ENCODE peak calls at places on chromosomes 11 and 22, in ten cellular contexts. One of them, this sample, is unnamed.

GRCh38 chr11:135027461-135027860 is 615.4 kb upstream of the B3GAT1 start:
- DNase-seq in activated naive CD4-positive, alpha-beta T cell: no peak
- DNase-seq in pancreas: peak
- DNase-seq in CD8-positive, alpha-beta T cell: no peak
- DNase-seq in pulmonary artery endothelial cell: no peak
- DNase-seq in NCI-H146: no peak
- DNase-seq in neural progenitor cell: peak
- DNase-seq in amygdala: no peak
- DNase-seq in NCI-H1092 treated with DMSO at 0.1 percent for 48 hours: no peak
- DNase-seq in stimulated activated CD4-positive, alpha-beta T cell treated with anti-CD3 and anti-CD28 coated beads, Interleukin-2, amount 100 ng/mL, for 48 hours: no peak
- DNase-seq in this sample: no peak

GRCh38 chr11:10113852-10114251 is 180.2 kb downstream of the SBF2 start:
- DNase-seq in activated naive CD4-positive, alpha-beta T cell: no peak
- DNase-seq in pancreas: no peak
- DNase-seq in CD8-positive, alpha-beta T cell: no peak
- DNase-seq in pulmonary artery endothelial cell: no peak
- DNase-seq in NCI-H146: no peak
- DNase-seq in neural progenitor cell: no peak
- DNase-seq in amygdala: no peak
- DNase-seq in NCI-H1092 treated with DMSO at 0.1 percent for 48 hours: no peak
- DNase-seq in stimulated activated CD4-positive, alpha-beta T cell treated with anti-CD3 and anti-CD28 coated beads, Interleukin-2, amount 100 ng/mL, for 48 hours: no peak
- DNase-seq in this sample: no peak

GRCh38 chr11:120424185-120424969 is 87.2 kb upstream of the GRIK4 start:
- DNase-seq in activated naive CD4-positive, alpha-beta T cell: no peak
- DNase-seq in pancreas: no peak
- DNase-seq in CD8-positive, alpha-beta T cell: no peak
- DNase-seq in pulmonary artery endothelial cell: no peak
- DNase-seq in NCI-H146: no peak
- DNase-seq in neural progenitor cell: no peak
- DNase-seq in amygdala: no peak
- DNase-seq in NCI-H1092 treated with DMSO at 0.1 percent for 48 hours: no peak
- DNase-seq in stimulated activated CD4-positive, alpha-beta T cell treated with anti-CD3 and anti-CD28 coated beads, Interleukin-2, amount 100 ng/mL, for 48 hours: no peak
- DNase-seq in this sample: no peak

GRCh38 chr11:93481279-93481678 is 61.9 kb downstream of the SMCO4 start:
- DNase-seq in activated naive CD4-positive, alpha-beta T cell: no peak
- DNase-seq in pancreas: no peak
- DNase-seq in CD8-positive, alpha-beta T cell: no peak
- DNase-seq in pulmonary artery endothelial cell: no peak
- DNase-seq in NCI-H146: no peak
- DNase-seq in neural progenitor cell: no peak
- DNase-seq in amygdala: no peak
- DNase-seq in NCI-H1092 treated with DMSO at 0.1 percent for 48 hours: no peak
- DNase-seq in stimulated activated CD4-positive, alpha-beta T cell treated with anti-CD3 and anti-CD28 coated beads, Interleukin-2, amount 100 ng/mL, for 48 hours: no peak
- DNase-seq in this sample: no peak

GRCh38 chr11:36009469-36009868 is 65.6 kb downstream of the LDLRAD3 start:
- DNase-seq in activated naive CD4-positive, alpha-beta T cell: no peak
- DNase-seq in pancreas: no peak
- DNase-seq in CD8-positive, alpha-beta T cell: no peak
- DNase-seq in pulmonary artery endothelial cell: peak
- DNase-seq in NCI-H146: no peak
- DNase-seq in neural progenitor cell: no peak
- DNase-seq in amygdala: no peak
- DNase-seq in NCI-H1092 treated with DMSO at 0.1 percent for 48 hours: no peak
- DNase-seq in stimulated activated CD4-positive, alpha-beta T cell treated with anti-CD3 and anti-CD28 coated beads, Interleukin-2, amount 100 ng/mL, for 48 hours: no peak
- DNase-seq in this sample: no peak

GRCh38 chr22:19005905-19006304 is 69.8 kb upstream of the PRODH start:
- DNase-seq in activated naive CD4-positive, alpha-beta T cell: no peak
- DNase-seq in pancreas: no peak
- DNase-seq in CD8-positive, alpha-beta T cell: no peak
- DNase-seq in pulmonary artery endothelial cell: no peak
- DNase-seq in NCI-H146: no peak
- DNase-seq in neural progenitor cell: no peak
- DNase-seq in amygdala: no peak
- DNase-seq in NCI-H1092 treated with DMSO at 0.1 percent for 48 hours: no peak
- DNase-seq in stimulated activated CD4-positive, alpha-beta T cell treated with anti-CD3 and anti-CD28 coated beads, Interleukin-2, amount 100 ng/mL, for 48 hours: no peak
- DNase-seq in this sample: no peak

GRCh38 chr11:118841469-118842222 is 42.0 kb upstream of the CXCR5 start:
- DNase-seq in activated naive CD4-positive, alpha-beta T cell: no peak
- DNase-seq in pancreas: no peak
- DNase-seq in CD8-positive, alpha-beta T cell: peak
- DNase-seq in pulmonary artery endothelial cell: no peak
- DNase-seq in NCI-H146: no peak
- DNase-seq in neural progenitor cell: no peak
- DNase-seq in amygdala: no peak
- DNase-seq in NCI-H1092 treated with DMSO at 0.1 percent for 48 hours: no peak
- DNase-seq in stimulated activated CD4-positive, alpha-beta T cell treated with anti-CD3 and anti-CD28 coated beads, Interleukin-2, amount 100 ng/mL, for 48 hours: peak
- DNase-seq in this sample: no peak

GRCh38 chr11:101127348-101127698 is 2.3 kb downstream of the PGR start:
- DNase-seq in activated naive CD4-positive, alpha-beta T cell: no peak
- DNase-seq in pancreas: peak
- DNase-seq in CD8-positive, alpha-beta T cell: no peak
- DNase-seq in pulmonary artery endothelial cell: no peak
- DNase-seq in NCI-H146: no peak
- DNase-seq in neural progenitor cell: peak
- DNase-seq in amygdala: no peak
- DNase-seq in NCI-H1092 treated with DMSO at 0.1 percent for 48 hours: no peak
- DNase-seq in stimulated activated CD4-positive, alpha-beta T cell treated with anti-CD3 and anti-CD28 coated beads, Interleukin-2, amount 100 ng/mL, for 48 hours: no peak
- DNase-seq in this sample: no peak

GRCh38 chr22:38901111-38901641 is 29.2 kb upstream of the CBX6 start:
- DNase-seq in activated naive CD4-positive, alpha-beta T cell: no peak
- DNase-seq in pancreas: no peak
- DNase-seq in CD8-positive, alpha-beta T cell: no peak
- DNase-seq in pulmonary artery endothelial cell: no peak
- DNase-seq in NCI-H146: no peak
- DNase-seq in neural progenitor cell: no peak
- DNase-seq in amygdala: no peak
- DNase-seq in NCI-H1092 treated with DMSO at 0.1 percent for 48 hours: no peak
- DNase-seq in stimulated activated CD4-positive, alpha-beta T cell treated with anti-CD3 and anti-CD28 coated beads, Interleukin-2, amount 100 ng/mL, for 48 hours: no peak
- DNase-seq in this sample: no peak

GRCh38 chr11:107177106-107177477 is 158.8 kb upstream of the GUCY1A2 start:
- DNase-seq in activated naive CD4-positive, alpha-beta T cell: no peak
- DNase-seq in pancreas: no peak
- DNase-seq in CD8-positive, alpha-beta T cell: no peak
- DNase-seq in pulmonary artery endothelial cell: no peak
- DNase-seq in NCI-H146: no peak
- DNase-seq in neural progenitor cell: no peak
- DNase-seq in amygdala: no peak
- DNase-seq in NCI-H1092 treated with DMSO at 0.1 percent for 48 hours: no peak
- DNase-seq in stimulated activated CD4-positive, alpha-beta T cell treated with anti-CD3 and anti-CD28 coated beads, Interleukin-2, amount 100 ng/mL, for 48 hours: no peak
- DNase-seq in this sample: no peak

GRCh38 chr11:68749501-68750196 is 1.7 kb downstream of the TESMIN start:
- DNase-seq in activated naive CD4-positive, alpha-beta T cell: no peak
- DNase-seq in pancreas: no peak
- DNase-seq in CD8-positive, alpha-beta T cell: no peak
- DNase-seq in pulmonary artery endothelial cell: peak
- DNase-seq in NCI-H146: no peak
- DNase-seq in neural progenitor cell: peak
- DNase-seq in amygdala: no peak
- DNase-seq in NCI-H1092 treated with DMSO at 0.1 percent for 48 hours: no peak
- DNase-seq in stimulated activated CD4-positive, alpha-beta T cell treated with anti-CD3 and anti-CD28 coated beads, Interleukin-2, amount 100 ng/mL, for 48 hours: no peak
- DNase-seq in this sample: no peak

GRCh38 chr11:45537617-45538016 is 127.8 kb downstream of the CHST1 start:
- DNase-seq in activated naive CD4-positive, alpha-beta T cell: no peak
- DNase-seq in pancreas: no peak
- DNase-seq in CD8-positive, alpha-beta T cell: no peak
- DNase-seq in pulmonary artery endothelial cell: no peak
- DNase-seq in NCI-H146: no peak
- DNase-seq in neural progenitor cell: no peak
- DNase-seq in amygdala: no peak
- DNase-seq in NCI-H1092 treated with DMSO at 0.1 percent for 48 hours: no peak
- DNase-seq in stimulated activated CD4-positive, alpha-beta T cell treated with anti-CD3 and anti-CD28 coated beads, Interleukin-2, amount 100 ng/mL, for 48 hours: no peak
- DNase-seq in this sample: no peak

GRCh38 chr11:103682318-103683184 is 353.9 kb upstream of the DDI1 start:
- DNase-seq in activated naive CD4-positive, alpha-beta T cell: peak
- DNase-seq in pancreas: peak
- DNase-seq in CD8-positive, alpha-beta T cell: peak
- DNase-seq in pulmonary artery endothelial cell: peak
- DNase-seq in NCI-H146: peak
- DNase-seq in neural progenitor cell: peak
- DNase-seq in amygdala: peak
- DNase-seq in NCI-H1092 treated with DMSO at 0.1 percent for 48 hours: peak
- DNase-seq in stimulated activated CD4-positive, alpha-beta T cell treated with anti-CD3 and anti-CD28 coated beads, Interleukin-2, amount 100 ng/mL, for 48 hours: peak
- DNase-seq in this sample: no peak

GRCh38 chr11:42237701-42238235 is 778.3 kb upstream of the LRRC4C start:
- DNase-seq in activated naive CD4-positive, alpha-beta T cell: no peak
- DNase-seq in pancreas: no peak
- DNase-seq in CD8-positive, alpha-beta T cell: no peak
- DNase-seq in pulmonary artery endothelial cell: no peak
- DNase-seq in NCI-H146: no peak
- DNase-seq in neural progenitor cell: no peak
- DNase-seq in amygdala: no peak
- DNase-seq in NCI-H1092 treated with DMSO at 0.1 percent for 48 hours: no peak
- DNase-seq in stimulated activated CD4-positive, alpha-beta T cell treated with anti-CD3 and anti-CD28 coated beads, Interleukin-2, amount 100 ng/mL, for 48 hours: no peak
- DNase-seq in this sample: no peak

GRCh38 chr11:102494216-102494615 is 36.3 kb downstream of the MMP7 start:
- DNase-seq in activated naive CD4-positive, alpha-beta T cell: no peak
- DNase-seq in pancreas: no peak
- DNase-seq in CD8-positive, alpha-beta T cell: no peak
- DNase-seq in pulmonary artery endothelial cell: peak
- DNase-seq in NCI-H146: no peak
- DNase-seq in neural progenitor cell: no peak
- DNase-seq in amygdala: no peak
- DNase-seq in NCI-H1092 treated with DMSO at 0.1 percent for 48 hours: no peak
- DNase-seq in stimulated activated CD4-positive, alpha-beta T cell treated with anti-CD3 and anti-CD28 coated beads, Interleukin-2, amount 100 ng/mL, for 48 hours: no peak
- DNase-seq in this sample: no peak

GRCh38 chr11:74322667-74323066 is 11.2 kb upstream of the P4HA3 start:
- DNase-seq in activated naive CD4-positive, alpha-beta T cell: no peak
- DNase-seq in pancreas: no peak
- DNase-seq in CD8-positive, alpha-beta T cell: no peak
- DNase-seq in pulmonary artery endothelial cell: no peak
- DNase-seq in NCI-H146: no peak
- DNase-seq in neural progenitor cell: no peak
- DNase-seq in amygdala: no peak
- DNase-seq in NCI-H1092 treated with DMSO at 0.1 percent for 48 hours: no peak
- DNase-seq in stimulated activated CD4-positive, alpha-beta T cell treated with anti-CD3 and anti-CD28 coated beads, Interleukin-2, amount 100 ng/mL, for 48 hours: no peak
- DNase-seq in this sample: no peak

GRCh38 chr11:70111269-70112016 is 33.3 kb downstream of the ANO1 start:
- DNase-seq in activated naive CD4-positive, alpha-beta T cell: no peak
- DNase-seq in pancreas: peak
- DNase-seq in CD8-positive, alpha-beta T cell: no peak
- DNase-seq in pulmonary artery endothelial cell: no peak
- DNase-seq in NCI-H146: peak
- DNase-seq in neural progenitor cell: peak
- DNase-seq in amygdala: no peak
- DNase-seq in NCI-H1092 treated with DMSO at 0.1 percent for 48 hours: no peak
- DNase-seq in stimulated activated CD4-positive, alpha-beta T cell treated with anti-CD3 and anti-CD28 coated beads, Interleukin-2, amount 100 ng/mL, for 48 hours: no peak
- DNase-seq in this sample: no peak

GRCh38 chr22:16609548-16610261 is 17.1 kb upstream of the CCT8L2 start:
- DNase-seq in activated naive CD4-positive, alpha-beta T cell: no peak
- DNase-seq in pancreas: no peak
- DNase-seq in CD8-positive, alpha-beta T cell: no peak
- DNase-seq in pulmonary artery endothelial cell: no peak
- DNase-seq in NCI-H146: no peak
- DNase-seq in neural progenitor cell: no peak
- DNase-seq in amygdala: no peak
- DNase-seq in NCI-H1092 treated with DMSO at 0.1 percent for 48 hours: no peak
- DNase-seq in stimulated activated CD4-positive, alpha-beta T cell treated with anti-CD3 and anti-CD28 coated beads, Interleukin-2, amount 100 ng/mL, for 48 hours: no peak
- DNase-seq in this sample: no peak

GRCh38 chr22:37806409-37807338 is 1.1 kb upstream of the GCAT start:
- DNase-seq in activated naive CD4-positive, alpha-beta T cell: no peak
- DNase-seq in pancreas: no peak
- DNase-seq in CD8-positive, alpha-beta T cell: no peak
- DNase-seq in pulmonary artery endothelial cell: no peak
- DNase-seq in NCI-H146: no peak
- DNase-seq in neural progenitor cell: peak
- DNase-seq in amygdala: no peak
- DNase-seq in NCI-H1092 treated with DMSO at 0.1 percent for 48 hours: no peak
- DNase-seq in stimulated activated CD4-positive, alpha-beta T cell treated with anti-CD3 and anti-CD28 coated beads, Interleukin-2, amount 100 ng/mL, for 48 hours: no peak
- DNase-seq in this sample: no peak

GRCh38 chr11:94774345-94774744 is 6.2 kb downstream of the AMOTL1 start:
- DNase-seq in activated naive CD4-positive, alpha-beta T cell: no peak
- DNase-seq in pancreas: no peak
- DNase-seq in CD8-positive, alpha-beta T cell: no peak
- DNase-seq in pulmonary artery endothelial cell: no peak
- DNase-seq in NCI-H146: no peak
- DNase-seq in neural progenitor cell: no peak
- DNase-seq in amygdala: no peak
- DNase-seq in NCI-H1092 treated with DMSO at 0.1 percent for 48 hours: no peak
- DNase-seq in stimulated activated CD4-positive, alpha-beta T cell treated with anti-CD3 and anti-CD28 coated beads, Interleukin-2, amount 100 ng/mL, for 48 hours: no peak
- DNase-seq in this sample: no peak

GRCh38 chr22:28019360-28019759 is 100.3 kb upstream of the PITPNB start:
- DNase-seq in activated naive CD4-positive, alpha-beta T cell: no peak
- DNase-seq in pancreas: no peak
- DNase-seq in CD8-positive, alpha-beta T cell: no peak
- DNase-seq in pulmonary artery endothelial cell: no peak
- DNase-seq in NCI-H146: no peak
- DNase-seq in neural progenitor cell: no peak
- DNase-seq in amygdala: no peak
- DNase-seq in NCI-H1092 treated with DMSO at 0.1 percent for 48 hours: no peak
- DNase-seq in stimulated activated CD4-positive, alpha-beta T cell treated with anti-CD3 and anti-CD28 coated beads, Interleukin-2, amount 100 ng/mL, for 48 hours: no peak
- DNase-seq in this sample: peak

GRCh38 chr11:63667993-63668392 is 3.2 kb downstream of the ATL3 start:
- DNase-seq in activated naive CD4-positive, alpha-beta T cell: no peak
- DNase-seq in pancreas: no peak
- DNase-seq in CD8-positive, alpha-beta T cell: no peak
- DNase-seq in pulmonary artery endothelial cell: peak
- DNase-seq in NCI-H146: no peak
- DNase-seq in neural progenitor cell: no peak
- DNase-seq in amygdala: no peak
- DNase-seq in NCI-H1092 treated with DMSO at 0.1 percent for 48 hours: no peak
- DNase-seq in stimulated activated CD4-positive, alpha-beta T cell treated with anti-CD3 and anti-CD28 coated beads, Interleukin-2, amount 100 ng/mL, for 48 hours: no peak
- DNase-seq in this sample: no peak

GRCh38 chr11:134639586-134640330 is 227.7 kb upstream of the B3GAT1 start:
- DNase-seq in activated naive CD4-positive, alpha-beta T cell: no peak
- DNase-seq in pancreas: no peak
- DNase-seq in CD8-positive, alpha-beta T cell: no peak
- DNase-seq in pulmonary artery endothelial cell: no peak
- DNase-seq in NCI-H146: no peak
- DNase-seq in neural progenitor cell: no peak
- DNase-seq in amygdala: no peak
- DNase-seq in NCI-H1092 treated with DMSO at 0.1 percent for 48 hours: no peak
- DNase-seq in stimulated activated CD4-positive, alpha-beta T cell treated with anti-CD3 and anti-CD28 coated beads, Interleukin-2, amount 100 ng/mL, for 48 hours: no peak
- DNase-seq in this sample: no peak

GRCh38 chr11:75597636-75598035 is 35.6 kb downstream of the SERPINH1 start:
- DNase-seq in activated naive CD4-positive, alpha-beta T cell: no peak
- DNase-seq in pancreas: no peak
- DNase-seq in CD8-positive, alpha-beta T cell: no peak
- DNase-seq in pulmonary artery endothelial cell: no peak
- DNase-seq in NCI-H146: peak
- DNase-seq in neural progenitor cell: peak
- DNase-seq in amygdala: no peak
- DNase-seq in NCI-H1092 treated with DMSO at 0.1 percent for 48 hours: peak
- DNase-seq in stimulated activated CD4-positive, alpha-beta T cell treated with anti-CD3 and anti-CD28 coated beads, Interleukin-2, amount 100 ng/mL, for 48 hours: no peak
- DNase-seq in this sample: no peak

GRCh38 chr11:1935156-1936071 is 11.7 kb upstream of the MRPL23 start:
- DNase-seq in activated naive CD4-positive, alpha-beta T cell: no peak
- DNase-seq in pancreas: peak
- DNase-seq in CD8-positive, alpha-beta T cell: no peak
- DNase-seq in pulmonary artery endothelial cell: no peak
- DNase-seq in NCI-H146: no peak
- DNase-seq in neural progenitor cell: no peak
- DNase-seq in amygdala: no peak
- DNase-seq in NCI-H1092 treated with DMSO at 0.1 percent for 48 hours: no peak
- DNase-seq in stimulated activated CD4-positive, alpha-beta T cell treated with anti-CD3 and anti-CD28 coated beads, Interleukin-2, amount 100 ng/mL, for 48 hours: no peak
- DNase-seq in this sample: no peak